ENCODE peak calls at places on chromosomes 5 and 9, in five cellular contexts. One of them, this sample, is unnamed.

GRCh38 chr9:98551511-98552286 is 157.0 kb downstream of the GABBR2 start:
- DNase-seq in CD4-positive, CD25-positive, alpha-beta regulatory T cell: no peak
- DNase-seq in A172: peak
- DNase-seq in cardiac muscle cell: peak
- DNase-seq in neuronal stem cell: no peak
- DNase-seq in this sample: no peak

GRCh38 chr9:126329476-126330275 is 3.0 kb downstream of the MVB12B start:
- DNase-seq in CD4-positive, CD25-positive, alpha-beta regulatory T cell: no peak
- DNase-seq in A172: no peak
- DNase-seq in cardiac muscle cell: no peak
- DNase-seq in neuronal stem cell: no peak
- DNase-seq in this sample: no peak

GRCh38 chr9:92561374-92562329 is 25.9 kb upstream of the ECM2 start:
- DNase-seq in CD4-positive, CD25-positive, alpha-beta regulatory T cell: no peak
- DNase-seq in A172: peak
- DNase-seq in cardiac muscle cell: peak
- DNase-seq in neuronal stem cell: no peak
- DNase-seq in this sample: no peak

GRCh38 chr5:17105744-17106450 is 111.5 kb upstream of the BASP1 start:
- DNase-seq in CD4-positive, CD25-positive, alpha-beta regulatory T cell: no peak
- DNase-seq in A172: peak
- DNase-seq in cardiac muscle cell: peak
- DNase-seq in neuronal stem cell: no peak
- DNase-seq in this sample: no peak

GRCh38 chr5:142590451-142591240 is 95.2 kb downstream of the FGF1 start:
- DNase-seq in CD4-positive, CD25-positive, alpha-beta regulatory T cell: no peak
- DNase-seq in A172: no peak
- DNase-seq in cardiac muscle cell: no peak
- DNase-seq in neuronal stem cell: no peak
- DNase-seq in this sample: no peak

GRCh38 chr9:2496934-2497333 is 124.7 kb upstream of the VLDLR start:
- DNase-seq in CD4-positive, CD25-positive, alpha-beta regulatory T cell: no peak
- DNase-seq in A172: no peak
- DNase-seq in cardiac muscle cell: no peak
- DNase-seq in neuronal stem cell: no peak
- DNase-seq in this sample: no peak

GRCh38 chr5:102716017-102716416 is 39.1 kb upstream of the PAM start:
- DNase-seq in CD4-positive, CD25-positive, alpha-beta regulatory T cell: no peak
- DNase-seq in A172: no peak
- DNase-seq in cardiac muscle cell: no peak
- DNase-seq in neuronal stem cell: no peak
- DNase-seq in this sample: no peak

GRCh38 chr5:139014726-139015125 is 139.6 kb upstream of the LRRTM2 start:
- DNase-seq in CD4-positive, CD25-positive, alpha-beta regulatory T cell: no peak
- DNase-seq in A172: peak
- DNase-seq in cardiac muscle cell: peak
- DNase-seq in neuronal stem cell: no peak
- DNase-seq in this sample: no peak

GRCh38 chr9:5869315-5870019 is 21.2 kb upstream of the MLANA start:
- DNase-seq in CD4-positive, CD25-positive, alpha-beta regulatory T cell: no peak
- DNase-seq in A172: no peak
- DNase-seq in cardiac muscle cell: no peak
- DNase-seq in neuronal stem cell: no peak
- DNase-seq in this sample: no peak

GRCh38 chr9:136667217-136667939 is 4.7 kb downstream of the EGFL7 start:
- DNase-seq in CD4-positive, CD25-positive, alpha-beta regulatory T cell: no peak
- DNase-seq in A172: no peak
- DNase-seq in cardiac muscle cell: no peak
- DNase-seq in neuronal stem cell: no peak
- DNase-seq in this sample: no peak

GRCh38 chr5:79843450-79844388 is 147.3 kb downstream of the MTX3 start:
- DNase-seq in CD4-positive, CD25-positive, alpha-beta regulatory T cell: no peak
- DNase-seq in A172: no peak
- DNase-seq in cardiac muscle cell: no peak
- DNase-seq in neuronal stem cell: no peak
- DNase-seq in this sample: no peak

GRCh38 chr5:84383816-84384603 is 670 bp downstream of the EDIL3 start:
- DNase-seq in CD4-positive, CD25-positive, alpha-beta regulatory T cell: no peak
- DNase-seq in A172: peak
- DNase-seq in cardiac muscle cell: peak
- DNase-seq in neuronal stem cell: peak
- DNase-seq in this sample: no peak

GRCh38 chr9:114720296-114720695 is 38.3 kb upstream of the TEX48 start:
- DNase-seq in CD4-positive, CD25-positive, alpha-beta regulatory T cell: no peak
- DNase-seq in A172: no peak
- DNase-seq in cardiac muscle cell: peak
- DNase-seq in neuronal stem cell: no peak
- DNase-seq in this sample: no peak

GRCh38 chr5:172264814-172265213 is 18.8 kb downstream of the UBTD2 start:
- DNase-seq in CD4-positive, CD25-positive, alpha-beta regulatory T cell: no peak
- DNase-seq in A172: no peak
- DNase-seq in cardiac muscle cell: no peak
- DNase-seq in neuronal stem cell: no peak
- DNase-seq in this sample: no peak

GRCh38 chr5:172775326-172776234 is 4.6 kb upstream of the DUSP1 start:
- DNase-seq in CD4-positive, CD25-positive, alpha-beta regulatory T cell: no peak
- DNase-seq in A172: no peak
- DNase-seq in cardiac muscle cell: peak
- DNase-seq in neuronal stem cell: no peak
- DNase-seq in this sample: peak